ENCODE peak calls at places on chromosomes 11 and 22, in five cellular contexts. One of them, this sample, is unnamed.
A peak's percentile ranks its signal among the peaks of the same experiment; 100 is the strongest.

GRCh38 chr22:39173787-39174497 is 21.5 kb upstream of the CBX7 start:
- DNase-seq in brain microvascular endothelial cell: no peak
- DNase-seq in stimulated activated CD4-positive, alpha-beta T cell treated with anti-CD3 and anti-CD28 coated beads, TNF-alpha, amount 100 ng/mL, for 1 hour: no peak
- DNase-seq in HS-27A: no peak
- DNase-seq in ELR: no peak
- DNase-seq in this sample: no peak

GRCh38 chr11:130300567-130300966 is 14.2 kb downstream of the ZBTB44 start:
- DNase-seq in brain microvascular endothelial cell: no peak
- DNase-seq in stimulated activated CD4-positive, alpha-beta T cell treated with anti-CD3 and anti-CD28 coated beads, TNF-alpha, amount 100 ng/mL, for 1 hour: no peak
- DNase-seq in HS-27A: no peak
- DNase-seq in ELR: no peak
- DNase-seq in this sample: no peak

GRCh38 chr11:120121336-120121735 is 16.6 kb downstream of the TRIM29 start:
- DNase-seq in brain microvascular endothelial cell: no peak
- DNase-seq in stimulated activated CD4-positive, alpha-beta T cell treated with anti-CD3 and anti-CD28 coated beads, TNF-alpha, amount 100 ng/mL, for 1 hour: no peak
- DNase-seq in HS-27A: no peak
- DNase-seq in ELR: no peak
- DNase-seq in this sample: no peak

GRCh38 chr11:69311767-69312385 is 17.9 kb downstream of the MYEOV start:
- DNase-seq in brain microvascular endothelial cell: no peak
- DNase-seq in stimulated activated CD4-positive, alpha-beta T cell treated with anti-CD3 and anti-CD28 coated beads, TNF-alpha, amount 100 ng/mL, for 1 hour: no peak
- DNase-seq in HS-27A: no peak
- DNase-seq in ELR: no peak
- DNase-seq in this sample: no peak

GRCh38 chr11:89436071-89436470 is 55.1 kb downstream of the NOX4 start:
- DNase-seq in brain microvascular endothelial cell: peak; percentile 15
- DNase-seq in stimulated activated CD4-positive, alpha-beta T cell treated with anti-CD3 and anti-CD28 coated beads, TNF-alpha, amount 100 ng/mL, for 1 hour: no peak
- DNase-seq in HS-27A: no peak
- DNase-seq in ELR: peak; percentile 1
- DNase-seq in this sample: no peak

GRCh38 chr11:66904561-66904960 is 47.7 kb downstream of the LRFN4 start:
- DNase-seq in brain microvascular endothelial cell: peak; percentile 22
- DNase-seq in stimulated activated CD4-positive, alpha-beta T cell treated with anti-CD3 and anti-CD28 coated beads, TNF-alpha, amount 100 ng/mL, for 1 hour: no peak
- DNase-seq in HS-27A: no peak
- DNase-seq in ELR: no peak
- DNase-seq in this sample: no peak

GRCh38 chr11:40602866-40603578 is 856.4 kb downstream of the LRRC4C start:
- DNase-seq in brain microvascular endothelial cell: no peak
- DNase-seq in stimulated activated CD4-positive, alpha-beta T cell treated with anti-CD3 and anti-CD28 coated beads, TNF-alpha, amount 100 ng/mL, for 1 hour: no peak
- DNase-seq in HS-27A: no peak
- DNase-seq in ELR: peak; percentile 75
- DNase-seq in this sample: no peak

GRCh38 chr11:3944198-3944597 is 88.7 kb downstream of the STIM1 start:
- DNase-seq in brain microvascular endothelial cell: no peak
- DNase-seq in stimulated activated CD4-positive, alpha-beta T cell treated with anti-CD3 and anti-CD28 coated beads, TNF-alpha, amount 100 ng/mL, for 1 hour: no peak
- DNase-seq in HS-27A: no peak
- DNase-seq in ELR: no peak
- DNase-seq in this sample: no peak

GRCh38 chr11:125448136-125448535 is 47.9 kb downstream of the FEZ1 start:
- DNase-seq in brain microvascular endothelial cell: no peak
- DNase-seq in stimulated activated CD4-positive, alpha-beta T cell treated with anti-CD3 and anti-CD28 coated beads, TNF-alpha, amount 100 ng/mL, for 1 hour: no peak
- DNase-seq in HS-27A: no peak
- DNase-seq in ELR: peak; percentile 50
- DNase-seq in this sample: no peak

GRCh38 chr11:35082322-35083180 is 56.4 kb upstream of the CD44 start:
- DNase-seq in brain microvascular endothelial cell: peak; percentile 89
- DNase-seq in stimulated activated CD4-positive, alpha-beta T cell treated with anti-CD3 and anti-CD28 coated beads, TNF-alpha, amount 100 ng/mL, for 1 hour: peak; percentile 54
- DNase-seq in HS-27A: peak; percentile 92
- DNase-seq in ELR: peak; percentile 96
- DNase-seq in this sample: peak; percentile 9

GRCh38 chr22:48004936-48005335 is 1242.5 kb downstream of the TBC1D22A start:
- DNase-seq in brain microvascular endothelial cell: no peak
- DNase-seq in stimulated activated CD4-positive, alpha-beta T cell treated with anti-CD3 and anti-CD28 coated beads, TNF-alpha, amount 100 ng/mL, for 1 hour: no peak
- DNase-seq in HS-27A: no peak
- DNase-seq in ELR: no peak
- DNase-seq in this sample: no peak

GRCh38 chr22:49966041-49966715 is 5.6 kb downstream of the PIM3 start:
- DNase-seq in brain microvascular endothelial cell: no peak
- DNase-seq in stimulated activated CD4-positive, alpha-beta T cell treated with anti-CD3 and anti-CD28 coated beads, TNF-alpha, amount 100 ng/mL, for 1 hour: no peak
- DNase-seq in HS-27A: no peak
- DNase-seq in ELR: no peak
- DNase-seq in this sample: no peak

GRCh38 chr11:18527512-18527911 is 770 bp upstream of the TSG101 start:
- DNase-seq in brain microvascular endothelial cell: peak; percentile 2
- DNase-seq in stimulated activated CD4-positive, alpha-beta T cell treated with anti-CD3 and anti-CD28 coated beads, TNF-alpha, amount 100 ng/mL, for 1 hour: no peak
- DNase-seq in HS-27A: peak; percentile 14
- DNase-seq in ELR: peak; percentile 75
- DNase-seq in this sample: no peak

GRCh38 chr11:65829459-65829858 is 4.3 kb upstream of the SNX32 start:
- DNase-seq in brain microvascular endothelial cell: no peak
- DNase-seq in stimulated activated CD4-positive, alpha-beta T cell treated with anti-CD3 and anti-CD28 coated beads, TNF-alpha, amount 100 ng/mL, for 1 hour: no peak
- DNase-seq in HS-27A: no peak
- DNase-seq in ELR: no peak
- DNase-seq in this sample: no peak

GRCh38 chr22:19636696-19637355 is 77.5 kb upstream of the SEPTIN5 start:
- DNase-seq in brain microvascular endothelial cell: no peak
- DNase-seq in stimulated activated CD4-positive, alpha-beta T cell treated with anti-CD3 and anti-CD28 coated beads, TNF-alpha, amount 100 ng/mL, for 1 hour: no peak
- DNase-seq in HS-27A: no peak
- DNase-seq in ELR: no peak
- DNase-seq in this sample: no peak

GRCh38 chr22:29831186-29831921 is 6.7 kb downstream of the ASCC2 start:
- DNase-seq in brain microvascular endothelial cell: no peak
- DNase-seq in stimulated activated CD4-positive, alpha-beta T cell treated with anti-CD3 and anti-CD28 coated beads, TNF-alpha, amount 100 ng/mL, for 1 hour: no peak
- DNase-seq in HS-27A: no peak
- DNase-seq in ELR: no peak
- DNase-seq in this sample: no peak

GRCh38 chr11:122230387-122230760 is 114.4 kb upstream of the BLID start:
- DNase-seq in brain microvascular endothelial cell: no peak
- DNase-seq in stimulated activated CD4-positive, alpha-beta T cell treated with anti-CD3 and anti-CD28 coated beads, TNF-alpha, amount 100 ng/mL, for 1 hour: no peak
- DNase-seq in HS-27A: no peak
- DNase-seq in ELR: peak; percentile 46
- DNase-seq in this sample: no peak

GRCh38 chr11:114060402-114061052 is 1.0 kb downstream of the ZBTB16 start:
- DNase-seq in brain microvascular endothelial cell: no peak
- DNase-seq in stimulated activated CD4-positive, alpha-beta T cell treated with anti-CD3 and anti-CD28 coated beads, TNF-alpha, amount 100 ng/mL, for 1 hour: no peak
- DNase-seq in HS-27A: no peak
- DNase-seq in ELR: no peak
- DNase-seq in this sample: peak; percentile 73

GRCh38 chr11:5004429-5005274 is 10.0 kb downstream of the OR51L1 start:
- DNase-seq in brain microvascular endothelial cell: peak; percentile 68
- DNase-seq in stimulated activated CD4-positive, alpha-beta T cell treated with anti-CD3 and anti-CD28 coated beads, TNF-alpha, amount 100 ng/mL, for 1 hour: no peak
- DNase-seq in HS-27A: peak; percentile 9
- DNase-seq in ELR: peak; percentile 66
- DNase-seq in this sample: peak; percentile 29

GRCh38 chr11:88359529-88359928 is 22.0 kb upstream of the CTSC start:
- DNase-seq in brain microvascular endothelial cell: no peak
- DNase-seq in stimulated activated CD4-positive, alpha-beta T cell treated with anti-CD3 and anti-CD28 coated beads, TNF-alpha, amount 100 ng/mL, for 1 hour: no peak
- DNase-seq in HS-27A: no peak
- DNase-seq in ELR: no peak
- DNase-seq in this sample: no peak

This sample was measured in hypothalamus.